ENCODE peak calls at places on chromosomes 6 and 20, in five cellular contexts. One of them, this sample, is unnamed.

GRCh38 chr20:38658879-38659612 is 57.4 kb downstream of the ARHGAP40 start:
- DNase-seq in left lung: no peak
- DNase-seq in SK-MEL-5: peak
- DNase-seq in CD8-positive, alpha-beta T cell: no peak
- DNase-seq in left cardiac atrium: peak
- DNase-seq in this sample: no peak

GRCh38 chr20:63783970-63784369 is 44.4 kb downstream of the SLC2A4RG start:
- DNase-seq in left lung: no peak
- DNase-seq in SK-MEL-5: no peak
- DNase-seq in CD8-positive, alpha-beta T cell: no peak
- DNase-seq in left cardiac atrium: no peak
- DNase-seq in this sample: no peak

GRCh38 chr6:105835373-105835772 is 250.8 kb upstream of the PRDM1 start:
- DNase-seq in left lung: no peak
- DNase-seq in SK-MEL-5: peak
- DNase-seq in CD8-positive, alpha-beta T cell: no peak
- DNase-seq in left cardiac atrium: no peak
- DNase-seq in this sample: no peak

GRCh38 chr20:22744341-22745193 is 160.2 kb upstream of the FOXA2 start:
- DNase-seq in left lung: no peak
- DNase-seq in SK-MEL-5: no peak
- DNase-seq in CD8-positive, alpha-beta T cell: no peak
- DNase-seq in left cardiac atrium: no peak
- DNase-seq in this sample: no peak

GRCh38 chr6:392441-393390 is 1.2 kb downstream of the IRF4 start:
- DNase-seq in left lung: no peak
- DNase-seq in SK-MEL-5: no peak
- DNase-seq in CD8-positive, alpha-beta T cell: peak
- DNase-seq in left cardiac atrium: no peak
- DNase-seq in this sample: no peak

GRCh38 chr6:136113736-136114173 is 136.4 kb downstream of the MTFR2 start:
- DNase-seq in left lung: peak
- DNase-seq in SK-MEL-5: peak
- DNase-seq in CD8-positive, alpha-beta T cell: no peak
- DNase-seq in left cardiac atrium: peak
- DNase-seq in this sample: peak

GRCh38 chr6:110543106-110543505 is 66.7 kb upstream of the SLC22A16 start:
- DNase-seq in left lung: no peak
- DNase-seq in SK-MEL-5: no peak
- DNase-seq in CD8-positive, alpha-beta T cell: no peak
- DNase-seq in left cardiac atrium: no peak
- DNase-seq in this sample: no peak

GRCh38 chr6:151075943-151076555 is 163.7 kb upstream of the AKAP12 start:
- DNase-seq in left lung: no peak
- DNase-seq in SK-MEL-5: no peak
- DNase-seq in CD8-positive, alpha-beta T cell: no peak
- DNase-seq in left cardiac atrium: no peak
- DNase-seq in this sample: no peak

GRCh38 chr6:34360556-34360955 is 31.9 kb downstream of the NUDT3 start:
- DNase-seq in left lung: no peak
- DNase-seq in SK-MEL-5: no peak
- DNase-seq in CD8-positive, alpha-beta T cell: no peak
- DNase-seq in left cardiac atrium: no peak
- DNase-seq in this sample: no peak

GRCh38 chr6:91864911-91865310 is 1278.0 kb upstream of the MAP3K7 start:
- DNase-seq in left lung: no peak
- DNase-seq in SK-MEL-5: no peak
- DNase-seq in CD8-positive, alpha-beta T cell: no peak
- DNase-seq in left cardiac atrium: no peak
- DNase-seq in this sample: no peak

GRCh38 chr6:30767158-30767943 is 23.0 kb upstream of the IER3 start:
- DNase-seq in left lung: no peak
- DNase-seq in SK-MEL-5: no peak
- DNase-seq in CD8-positive, alpha-beta T cell: no peak
- DNase-seq in left cardiac atrium: no peak
- DNase-seq in this sample: no peak

GRCh38 chr20:18252597-18253451 is 35.5 kb upstream of the ZNF133 start:
- DNase-seq in left lung: peak
- DNase-seq in SK-MEL-5: no peak
- DNase-seq in CD8-positive, alpha-beta T cell: no peak
- DNase-seq in left cardiac atrium: no peak
- DNase-seq in this sample: peak

GRCh38 chr6:111087871-111088667 is 766 bp downstream of the SLC16A10 start:
- DNase-seq in left lung: peak
- DNase-seq in SK-MEL-5: peak
- DNase-seq in CD8-positive, alpha-beta T cell: peak
- DNase-seq in left cardiac atrium: no peak
- DNase-seq in this sample: no peak